ENCODE peak calls at places on chromosomes 11 and 22, in nine cellular contexts. K is A549, J is body of pancreas, A is tibial nerve, T is Peyer's patch, X is ovary, R is spleen, E is sigmoid colon, B is suprapubic skin. D is an unnamed sample.

GRCh38 chr11:102530558-102530957 is at the start of gene MMP7:
- DNase-seq in K (peak), J (no peak), A (no peak), T (no peak), X (no peak), R (no peak), E (no peak), B (no peak), D (no peak)

GRCh38 chr11:44178381-44178780 is 82.9 kb downstream of the EXT2 start:
- DNase-seq in K (no peak), J (no peak), A (no peak), T (no peak), X (no peak), R (no peak), E (no peak), B (no peak), D (no peak)

GRCh38 chr11:38060930-38061329 is 1462.9 kb upstream of the RAG2 start:
- DNase-seq in K (no peak), J (no peak), A (no peak), T (no peak), X (no peak), R (no peak), E (no peak), B (no peak), D (no peak)

GRCh38 chr11:33691051-33691864 is 9.4 kb downstream of the C11orf91 start:
- DNase-seq in K (peak), J (no peak), A (no peak), T (peak), X (no peak), R (no peak), E (no peak), B (no peak), D (no peak)

GRCh38 chr11:3911908-3912505 is 56.5 kb downstream of the STIM1 start:
- DNase-seq in K (no peak), J (no peak), A (no peak), T (no peak), X (no peak), R (no peak), E (no peak), B (no peak), D (no peak)

GRCh38 chr22:44305888-44306287 is 6.9 kb downstream of the SHISAL1 start:
- DNase-seq in K (no peak), J (no peak), A (peak), T (no peak), X (no peak), R (no peak), E (peak), B (no peak), D (peak)

GRCh38 chr11:131910491-131911387 is 540.3 kb downstream of the NTM start:
- DNase-seq in K (peak), J (no peak), A (no peak), T (no peak), X (no peak), R (peak), E (no peak), B (no peak), D (no peak)

GRCh38 chr22:25754527-25755202 is 12.7 kb downstream of the MYO18B start:
- DNase-seq in K (peak), J (no peak), A (no peak), T (no peak), X (no peak), R (no peak), E (peak), B (no peak), D (peak)

GRCh38 chr22:42396621-42397331 is 35.4 kb downstream of the NFAM1 start:
- DNase-seq in K (no peak), J (no peak), A (peak), T (peak), X (no peak), R (peak), E (no peak), B (no peak), D (no peak)

GRCh38 chr11:198236-198806 is 5.4 kb downstream of the SCGB1C1 start:
- DNase-seq in K (no peak), J (peak), A (no peak), T (peak), X (peak), R (peak), E (peak), B (no peak), D (no peak)

GRCh38 chr11:199782-200181 is 6.9 kb downstream of the SCGB1C1 start:
- DNase-seq in K (no peak), J (peak), A (no peak), T (peak), X (no peak), R (peak), E (peak), B (peak), D (no peak)

GRCh38 chr11:200224-201003 is 6.8 kb downstream of the BET1L start:
- DNase-seq in K (no peak), J (peak), A (no peak), T (peak), X (no peak), R (peak), E (no peak), B (peak), D (no peak)

GRCh38 chr11:197741-198235 is 4.9 kb downstream of the SCGB1C1 start:
- DNase-seq in K (no peak), J (peak), A (no peak), T (peak), X (peak), R (peak), E (peak), B (peak), D (no peak)

DNA sequence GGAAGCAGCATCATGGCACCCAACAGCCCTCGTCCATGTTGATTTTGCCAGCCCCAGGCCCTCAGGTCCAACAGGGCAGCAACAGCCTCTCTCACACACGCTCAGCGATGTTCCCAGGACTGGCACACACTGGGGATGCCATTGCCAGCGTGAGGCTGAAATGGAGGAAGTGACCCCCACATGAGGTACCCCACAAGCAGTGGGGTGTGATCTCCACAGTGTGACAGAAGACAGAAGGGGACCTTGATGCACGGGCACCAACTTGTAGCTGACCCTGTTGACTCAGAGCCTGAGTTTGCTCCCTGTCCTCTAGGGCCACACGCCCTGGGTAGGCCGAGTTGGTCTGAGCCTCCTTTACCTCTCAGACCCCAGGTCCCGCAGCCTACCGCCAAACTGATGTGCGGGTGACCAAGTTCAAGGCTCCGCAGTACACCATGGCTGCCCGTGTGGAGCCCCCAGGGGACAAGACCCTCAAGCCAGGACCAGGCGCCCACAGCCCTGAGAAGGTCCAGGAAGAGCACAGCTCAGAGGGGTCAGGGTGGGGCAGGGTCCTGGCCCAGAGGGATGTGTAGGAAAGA is 6.2 kb downstream of the SCGB1C1 start:
- DNase-seq in K (no peak), J (peak), A (no peak), T (peak), X (peak), R (peak), E (peak), B (peak), D (no peak)
- TF ChIP-seq POLR2A in K (no peak), J (no peak), A (no peak), T (no peak), X (no peak), R (no peak), E (no peak), B (no peak), D (no peak)

GRCh38 chr22:45620707-45621106 is 50.9 kb upstream of the ATXN10 start:
- DNase-seq in K (no peak), J (no peak), A (no peak), T (no peak), X (no peak), R (no peak), E (no peak), B (no peak), D (no peak)
- H3K27ac ChIP-seq in K (no peak), J (no peak), A (no peak), T (no peak), X (no peak), R (no peak), E (no peak), B (no peak), D (no peak)

GRCh38 chr22:30424471-30425326 is 869 bp upstream of the MTFP1 start:
- DNase-seq in K (peak), J (peak), A (peak), T (no peak), X (peak), R (no peak), E (no peak), B (no peak), D (no peak)

GRCh38 chr22:30422481-30423295 is 2.9 kb upstream of the MTFP1 start:
- DNase-seq in K (peak), J (peak), A (peak), T (peak), X (peak), R (no peak), E (peak), B (peak), D (peak)

GRCh38 chr22:30423959-30424380 is 1.6 kb upstream of the MTFP1 start:
- DNase-seq in K (peak), J (peak), A (peak), T (peak), X (peak), R (peak), E (peak), B (peak), D (peak)

GRCh38 chr22:30421695-30422480 is 3.7 kb upstream of the MTFP1 start:
- DNase-seq in K (no peak), J (no peak), A (no peak), T (no peak), X (no peak), R (no peak), E (no peak), B (no peak), D (no peak)

DNA sequence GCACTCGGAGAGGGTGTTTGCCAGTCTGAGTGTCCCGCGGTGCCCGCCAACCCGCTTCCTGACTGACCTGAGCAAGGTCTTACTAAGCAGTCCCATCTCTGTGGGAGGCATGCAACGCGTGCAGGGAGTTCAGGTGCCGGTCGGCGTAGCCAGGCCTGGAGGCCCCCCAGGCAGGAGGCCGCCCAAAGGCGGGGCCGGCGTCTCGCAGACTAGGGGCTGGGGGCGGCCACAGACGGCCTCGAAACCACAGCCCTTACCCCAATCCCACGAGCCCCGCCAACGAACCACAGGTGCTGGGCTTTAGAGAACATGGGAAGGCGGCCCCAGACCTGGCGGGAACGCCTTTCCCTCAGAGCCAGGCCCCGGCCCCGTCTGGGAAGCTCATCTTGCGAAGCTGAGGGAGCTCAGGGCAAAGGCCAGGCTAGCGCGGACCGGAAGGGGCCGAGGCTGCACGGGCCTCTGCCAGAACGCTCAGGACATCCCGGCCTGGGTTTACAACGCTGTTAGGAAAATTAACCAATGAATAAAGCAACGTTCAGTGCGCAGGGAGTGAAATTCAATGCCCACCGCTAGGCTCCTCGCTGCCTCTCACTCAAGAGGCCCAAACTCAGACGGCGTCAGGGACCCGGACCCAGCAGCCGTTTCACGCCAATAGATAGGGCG is 2.1 kb upstream of the MTFP1 start:
- DNase-seq in K (peak), J (no peak), A (no peak), T (peak), X (no peak), R (peak), E (peak), B (peak), D (no peak)
- TF ChIP-seq POLR2A in K (peak), J (peak), A (peak), T (peak), X (peak), R (peak), E (peak), B (peak), D (peak)

DNA sequence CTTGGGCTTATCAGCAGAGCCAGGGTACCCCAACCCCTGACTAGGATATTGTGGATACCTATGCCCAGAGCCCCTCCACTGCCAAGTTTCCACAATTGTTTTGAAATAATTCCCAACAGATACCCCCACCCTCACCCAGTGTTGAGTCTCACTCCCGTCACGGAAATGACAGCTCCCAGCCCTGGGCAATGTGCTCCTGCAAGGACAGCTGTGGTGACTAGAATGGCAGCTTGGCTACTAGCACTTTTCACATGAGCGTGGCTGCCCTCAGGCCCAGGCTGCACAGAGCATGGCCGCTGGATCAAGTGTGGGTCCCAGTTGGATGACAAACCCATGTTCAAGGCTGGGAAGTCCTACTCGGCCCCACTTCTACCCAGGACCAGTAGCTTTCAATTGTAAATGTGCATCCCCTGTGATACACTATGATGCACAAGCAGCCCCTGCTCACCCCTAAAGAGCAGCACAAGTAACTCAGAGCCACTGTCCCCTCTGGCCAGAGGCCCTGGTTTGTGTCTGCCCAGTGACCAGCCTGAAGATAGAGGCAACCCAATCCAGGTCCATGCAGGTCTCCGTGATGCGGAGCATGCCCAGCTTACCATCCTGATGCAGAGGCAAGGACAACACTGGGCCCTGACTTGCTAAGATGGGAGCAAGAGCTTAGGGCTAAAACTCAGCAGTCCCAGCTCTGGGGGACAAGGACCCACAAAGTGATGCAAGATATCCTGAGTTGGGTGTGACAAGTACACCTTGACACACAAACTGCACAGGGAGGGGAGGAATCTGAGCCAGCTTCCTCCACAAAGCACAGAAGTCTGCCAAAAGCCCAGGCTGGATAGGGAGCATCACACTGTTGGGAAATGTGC is 13.2 kb downstream of the KCNQ1OT1 start:
- DNase-seq in K (no peak), J (peak), A (no peak), T (peak), X (peak), R (peak), E (peak), B (peak), D (no peak)
- H3K27ac ChIP-seq in K (no peak), J (no peak), A (no peak), T (no peak), X (no peak), R (no peak), E (no peak), B (no peak), D (no peak)

GRCh38 chr11:66641834-66642233 is 3.3 kb downstream of the RBM4 start:
- DNase-seq in K (no peak), J (no peak), A (no peak), T (no peak), X (no peak), R (no peak), E (no peak), B (no peak), D (no peak)

GRCh38 chr11:66639066-66639813 is 737 bp downstream of the RBM4 start:
- DNase-seq in K (peak), J (no peak), A (peak), T (no peak), X (no peak), R (no peak), E (peak), B (no peak), D (no peak)

GRCh38 chr11:66638177-66639065 is at the start of gene RBM4:
- DNase-seq in K (peak), J (peak), A (peak), T (peak), X (peak), R (peak), E (peak), B (peak), D (peak)

GRCh38 chr11:66646875-66647274 is 8.4 kb downstream of the RBM4 start:
- DNase-seq in K (no peak), J (no peak), A (no peak), T (no peak), X (no peak), R (no peak), E (no peak), B (no peak), D (no peak)

GRCh38 chr11:66643745-66644437 is 5.4 kb downstream of the RBM4 start:
- DNase-seq in K (no peak), J (no peak), A (no peak), T (no peak), X (no peak), R (no peak), E (no peak), B (no peak), D (no peak)
- TF ChIP-seq POLR2A in K (no peak), J (no peak), A (no peak), T (no peak), X (no peak), R (no peak), E (no peak), B (no peak), D (no peak)

GRCh38 chr11:47593934-47594855 is at the start of gene C1QTNF4:
- DNase-seq in K (no peak), J (no peak), A (no peak), T (no peak), X (no peak), R (peak), E (no peak), B (no peak), D (no peak)
- H3K27ac ChIP-seq in K (no peak), J (no peak), A (no peak), T (no peak), X (no peak), R (no peak), E (no peak), B (no peak), D (no peak)

DNA sequence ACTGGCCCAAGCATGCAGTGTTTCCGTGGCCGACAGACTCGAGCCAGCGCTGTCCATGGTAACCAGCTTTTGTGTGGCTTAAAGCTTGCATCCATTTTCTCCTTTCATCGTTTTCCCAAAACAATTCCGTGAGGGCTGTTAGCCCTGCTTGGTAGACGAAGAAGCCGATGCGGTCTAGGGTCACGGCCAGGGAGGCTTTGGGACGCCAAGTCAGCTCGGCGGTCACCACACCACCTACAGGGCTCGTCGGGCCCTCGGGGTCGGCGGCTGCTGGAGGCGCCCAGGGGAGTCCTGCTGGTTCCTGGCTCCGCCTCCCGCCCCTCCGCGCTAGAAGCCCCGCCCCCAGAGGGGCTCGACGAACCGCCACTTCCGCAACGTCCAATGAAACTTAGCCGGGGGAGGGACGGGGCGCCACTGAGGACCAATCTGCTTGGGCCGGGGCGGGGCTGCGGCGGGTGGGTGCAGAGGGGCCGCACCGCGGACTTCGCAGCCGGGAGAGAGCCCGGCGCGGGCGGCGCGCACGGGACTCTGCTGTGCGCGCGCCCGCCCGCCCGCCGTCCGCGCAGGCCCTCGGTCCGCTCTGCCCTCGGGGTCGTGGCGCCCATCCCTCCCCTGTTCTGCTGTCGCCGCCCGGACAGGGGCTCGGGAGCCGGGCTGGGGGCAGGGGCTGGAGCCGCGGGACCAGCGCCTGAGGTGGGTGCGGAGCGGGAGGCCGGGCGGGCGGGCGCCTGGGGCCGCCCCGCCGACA is at the start of gene TIGD3:
- DNase-seq in K (peak), J (peak), A (peak), T (peak), X (peak), R (peak), E (peak), B (peak), D (peak)
- TF ChIP-seq POLR2A in K (peak), J (peak), A (peak), T (peak), X (peak), R (peak), E (no peak), B (peak), D (peak)

DNA sequence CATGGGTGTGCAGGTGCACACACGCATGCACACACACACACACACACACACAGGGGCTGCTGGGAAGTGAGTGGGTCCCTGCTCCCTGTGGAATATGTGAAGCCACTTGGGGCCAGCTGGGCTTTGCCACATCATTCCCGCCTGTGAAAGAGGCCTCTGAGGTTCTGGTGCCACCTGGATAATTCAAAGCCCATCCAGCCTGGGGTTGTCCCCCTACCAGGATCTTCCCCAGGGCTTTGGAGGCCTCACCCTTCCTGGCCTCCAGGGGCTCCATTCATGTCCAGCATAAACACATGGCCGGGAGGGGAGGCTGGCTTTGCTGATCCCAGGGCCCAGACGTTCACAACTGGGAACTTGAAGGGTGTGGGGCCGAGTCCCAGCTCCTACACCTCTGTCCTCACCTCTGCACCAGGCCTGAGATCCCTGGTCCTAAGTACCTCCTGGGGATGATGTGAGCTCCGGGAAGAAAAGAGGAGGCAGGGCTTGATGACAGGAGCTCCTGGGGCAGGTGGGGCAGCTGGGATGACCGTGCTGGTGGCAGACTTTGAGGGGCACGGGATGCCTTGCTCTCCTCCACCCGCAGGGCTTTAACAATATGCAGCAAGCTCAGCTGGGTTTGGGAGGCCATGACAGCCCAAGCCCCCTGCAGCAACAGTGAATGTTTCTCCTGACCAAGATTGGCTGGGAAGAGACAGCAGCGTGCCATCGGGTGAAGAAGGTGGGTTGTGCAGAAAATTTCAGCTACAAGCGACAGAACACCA is 14.2 kb downstream of the LINC01488 start:
- DNase-seq in K (no peak), J (no peak), A (no peak), T (no peak), X (no peak), R (peak), E (no peak), B (no peak), D (no peak)
- H3K27ac ChIP-seq in K (peak), J (peak), A (peak), T (no peak), X (no peak), R (no peak), E (no peak), B (no peak), D (no peak)